ENCODE peak calls at places on chromosomes 12 and 14, in four cellular contexts. Q is CD4-positive, CD25-positive, alpha-beta regulatory T cell; B is lower leg skin; O is CD4-positive, alpha-beta T cell. L is an unnamed sample.

GRCh38 chr14:37114039-37114438 is 58.4 kb downstream of the SLC25A21 start:
- DNase-seq in O (no peak), Q (no peak), B (no peak), L (no peak)

GRCh38 chr14:62209287-62209899 is 447.2 kb downstream of the SNAPC1 start:
- DNase-seq in Q (no peak), O (no peak), B (no peak), L (no peak)

GRCh38 chr12:84910549-84911241 is 1.9 kb downstream of the SLC6A15 start:
- DNase-seq in B (no peak), Q (no peak), O (no peak), L (no peak)

GRCh38 chr14:80787876-80788275 is 153.7 kb downstream of the CEP128 start:
- DNase-seq in B (no peak), O (no peak), Q (no peak), L (no peak)

GRCh38 chr14:86575141-86575540 is 1045.2 kb downstream of the FLRT2 start:
- DNase-seq in B (no peak), O (no peak), Q (no peak), L (no peak)

GRCh38 chr14:92482621-92483319 is 30.8 kb upstream of the RIN3 start:
- DNase-seq in Q (no peak), O (no peak), B (peak; percentile 76), L (no peak)

GRCh38 chr12:116436561-116437249 is 122.5 kb upstream of the MAP1LC3B2 start:
- DNase-seq in B (no peak), Q (no peak), O (no peak), L (no peak)

GRCh38 chr12:22628228-22628627 is 3.3 kb downstream of the ETNK1 start:
- DNase-seq in B (no peak), Q (no peak), O (no peak), L (no peak)

GRCh38 chr12:69999561-69999960 is 174.5 kb downstream of the MYRFL start:
- DNase-seq in Q (no peak), B (no peak), O (no peak), L (no peak)

GRCh38 chr12:126663304-126664094 is 1598.3 kb downstream of the AACS start:
- DNase-seq in Q (no peak), B (no peak), O (no peak), L (no peak)

GRCh38 chr14:57071639-57072038 is 197.1 kb downstream of the EXOC5 start:
- DNase-seq in B (no peak), O (no peak), Q (no peak), L (no peak)

GRCh38 chr12:121792607-121793500 is 634 bp downstream of the RHOF start:
- DNase-seq in B (no peak), Q (peak; percentile 53), O (peak; percentile 48), L (peak; percentile 73)

GRCh38 chr12:42332301-42332894 is 6.4 kb downstream of the PPHLN1 start:
- DNase-seq in B (no peak), Q (no peak), O (no peak), L (peak; percentile 29)

GRCh38 chr14:66701813-66702212 is 193.9 kb downstream of the GPHN start:
- DNase-seq in Q (no peak), B (no peak), O (no peak), L (no peak)

GRCh38 chr14:104821971-104822608 is 21.2 kb downstream of the ZBTB42 start:
- DNase-seq in O (no peak), Q (no peak), B (no peak), L (no peak)

GRCh38 chr12:100953217-100953616 is 158.6 kb downstream of the ANO4 start:
- DNase-seq in B (no peak), O (no peak), Q (no peak), L (no peak)

GRCh38 chr14:96626916-96627315 is 124.7 kb downstream of the PAPOLA start:
- DNase-seq in Q (no peak), O (no peak), B (peak; percentile 37), L (no peak)

GRCh38 chr12:116126610-116127009 is 150.9 kb downstream of the MED13L start:
- DNase-seq in O (no peak), B (no peak), Q (no peak), L (no peak)

GRCh38 chr12:91772411-91772810 is 373.2 kb downstream of the BTG1 start:
- DNase-seq in O (no peak), B (no peak), Q (no peak), L (no peak)

GRCh38 chr12:79658221-79658620 is 32.5 kb downstream of the PAWR start:
- DNase-seq in O (no peak), B (no peak), Q (no peak), L (no peak)

GRCh38 chr14:99821519-99822165 is 28.4 kb downstream of the EML1 start:
- DNase-seq in B (peak; percentile 25), O (no peak), Q (no peak), L (peak; percentile 39)

GRCh38 chr14:32933943-32934890 is 4.5 kb upstream of the NPAS3 start:
- DNase-seq in Q (no peak), O (no peak), B (no peak), L (no peak)

GRCh38 chr14:94421316-94421715 is 31.3 kb downstream of the SERPINA11 start:
- DNase-seq in O (no peak), Q (no peak), B (no peak), L (no peak)

GRCh38 chr14:49017451-49017850 is 568.7 kb downstream of the RPS29 start:
- DNase-seq in B (no peak), Q (no peak), O (no peak), L (no peak)

GRCh38 chr12:94604299-94604698 is 46.1 kb downstream of the TMCC3 start:
- DNase-seq in B (no peak), O (no peak), Q (no peak), L (no peak)